ENCODE peak calls at places on chromosomes 7 and 10, in ten cellular contexts. R is HepG2, Y is ovary, I is prostate gland, H is sigmoid colon, A is transverse colon, E is IMR-90, T is tibial nerve, F is adrenal gland, W is right lobe of liver. V is an unnamed sample.

GRCh38 chr7:81285142-81285871 is 366.5 kb upstream of the SEMA3C start:
- DNase-seq in W (no peak), F (no peak), I (no peak), Y (no peak), E (peak), T (no peak), H (no peak), R (no peak), A (no peak), V (no peak)

GRCh38 chr7:18345641-18346234 is 149.8 kb upstream of the HDAC9 start:
- DNase-seq in R (peak), H (no peak), W (no peak), Y (peak), A (peak), E (peak), I (peak), T (peak), F (no peak), V (no peak)

GRCh38 chr7:24786941-24787340 is 29.7 kb upstream of the GSDME start:
- DNase-seq in A (no peak), R (no peak), W (no peak), H (no peak), Y (no peak), F (peak), E (peak), T (no peak), I (no peak), V (no peak)

GRCh38 chr10:34075269-34075926 is 739.7 kb downstream of the PARD3 start:
- DNase-seq in A (no peak), T (no peak), Y (no peak), H (peak), R (peak), F (no peak), E (no peak), I (peak), W (peak), V (no peak)

GRCh38 chr7:98878365-98879197 is at the start of gene TRRAP:
- DNase-seq in R (peak), A (peak), F (peak), T (peak), I (peak), W (peak), E (peak), Y (peak), H (peak), V (peak)

GRCh38 chr10:22420787-22421517 is 75.7 kb downstream of the SPAG6 start:
- DNase-seq in E (peak), I (no peak), F (no peak), W (no peak), R (no peak), A (no peak), T (no peak), H (no peak), Y (no peak), V (no peak)

GRCh38 chr7:123864438-123864837 is 19.5 kb downstream of the HYAL4 start:
- DNase-seq in R (no peak), T (no peak), W (no peak), E (no peak), A (peak), F (no peak), I (no peak), Y (no peak), H (no peak), V (no peak)

GRCh38 chr10:87734987-87735827 is 75.5 kb downstream of the PAPSS2 start:
- DNase-seq in H (no peak), I (no peak), Y (peak), F (no peak), T (peak), E (peak), R (peak), A (no peak), W (no peak), V (peak)

GRCh38 chr10:99266383-99266782 is 30.7 kb upstream of the HPSE2 start:
- DNase-seq in E (no peak), H (no peak), W (no peak), R (no peak), A (no peak), Y (no peak), F (no peak), I (peak), T (no peak), V (no peak)

GRCh38 chr7:36291387-36292316 is 98.0 kb upstream of the ANLN start:
- DNase-seq in E (peak), R (peak), A (peak), Y (peak), H (peak), W (peak), F (peak), I (peak), T (peak), V (peak)
- TF ChIP-seq POLR2A in E (peak), R (no peak), A (peak), Y (no peak), H (no peak), W (no peak), F (peak), I (no peak), T (no peak), V (no peak)

DNA sequence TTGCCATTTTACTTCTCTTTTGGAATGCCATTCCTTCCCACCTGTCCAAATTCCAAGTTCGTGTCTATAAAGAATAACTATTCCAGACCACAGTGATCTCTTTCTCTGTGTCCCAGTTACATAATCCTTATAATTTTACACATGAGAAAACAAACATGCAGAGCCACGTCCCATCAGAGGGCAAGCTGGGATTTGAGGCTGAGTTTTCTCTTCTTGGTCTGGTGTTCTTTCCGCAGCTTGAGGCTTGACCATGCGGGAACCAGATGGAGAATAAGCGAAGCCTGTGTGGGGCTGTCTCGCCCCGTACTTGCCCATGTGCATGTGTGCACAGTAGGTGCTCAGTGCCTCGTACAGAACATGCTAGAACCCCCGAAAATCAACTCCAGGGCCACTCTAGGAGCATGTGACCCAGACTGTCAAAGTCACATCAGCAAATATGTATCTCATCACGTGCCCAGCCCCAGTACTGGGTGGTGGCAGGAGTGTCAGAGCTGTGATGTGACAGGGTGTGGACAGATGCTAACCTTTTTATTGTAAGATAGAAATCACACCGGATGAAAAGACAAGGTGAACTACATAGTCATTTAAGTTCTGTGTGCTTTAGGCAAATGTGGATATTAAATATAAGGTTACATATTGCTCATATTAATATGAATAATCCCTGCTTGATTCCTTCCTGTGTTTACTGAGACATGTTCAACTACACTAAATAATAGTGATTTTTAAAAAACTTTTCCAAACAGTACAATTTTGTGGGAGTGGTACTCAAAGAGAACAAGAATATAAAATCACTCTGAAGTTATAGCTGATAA is 3.2 kb downstream of the INSIG1 start:
- DNase-seq in T (no peak), Y (no peak), I (no peak), E (no peak), F (no peak), R (no peak), A (no peak), W (peak), H (no peak), V (no peak)
- H3K4me3 ChIP-seq in T (no peak), Y (no peak), I (no peak), E (no peak), F (no peak), R (no peak), A (no peak), W (peak), H (peak), V (no peak)

GRCh38 chr10:132790470-132790869 is 4.5 kb upstream of the NKX6-2 start:
- DNase-seq in T (no peak), H (no peak), I (no peak), A (no peak), E (no peak), R (no peak), W (no peak), Y (no peak), F (no peak), V (no peak)
- TF ChIP-seq POLR2A in T (no peak), H (no peak), I (no peak), A (no peak), E (no peak), R (no peak), W (no peak), Y (no peak), F (no peak), V (no peak)

GRCh38 chr7:143069912-143070500 is 17.9 kb downstream of the OR6V1 start:
- DNase-seq in A (no peak), W (no peak), Y (no peak), F (no peak), R (no peak), H (no peak), E (no peak), T (no peak), I (no peak), V (no peak)

GRCh38 chr7:143073556-143073955 is 21.4 kb downstream of the OR6V1 start:
- DNase-seq in R (no peak), F (no peak), T (no peak), H (no peak), E (no peak), I (no peak), Y (no peak), W (no peak), A (no peak), V (no peak)

GRCh38 chr7:143068446-143068845 is 16.3 kb downstream of the OR6V1 start:
- DNase-seq in Y (no peak), I (no peak), T (no peak), E (no peak), H (no peak), A (no peak), W (no peak), R (no peak), F (no peak), V (no peak)

DNA sequence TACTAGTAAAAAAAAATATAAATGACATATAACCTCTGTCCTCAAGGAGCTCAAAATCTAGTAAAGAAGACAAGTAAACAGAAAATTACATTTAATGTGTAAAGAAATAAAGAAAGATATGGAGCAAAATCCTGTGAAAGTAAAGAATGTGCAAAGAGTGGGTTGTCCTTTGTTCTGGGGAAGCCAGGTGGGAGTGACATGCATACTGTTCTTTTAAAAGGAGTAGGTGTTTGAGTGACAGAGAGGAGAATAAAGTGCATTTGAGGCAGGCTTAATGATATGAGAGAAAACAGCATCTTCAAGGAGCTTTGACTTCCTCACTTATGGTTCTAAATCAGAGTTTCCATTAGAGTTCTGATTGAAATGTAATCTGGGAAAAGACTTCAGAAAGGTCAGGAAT is 22.0 kb downstream of the OR6V1 start:
- DNase-seq in E (no peak), H (no peak), R (no peak), W (no peak), T (no peak), I (no peak), F (no peak), A (no peak), Y (no peak), V (no peak)
- H3K4me3 ChIP-seq in E (no peak), H (no peak), R (no peak), W (no peak), T (no peak), I (no peak), F (no peak), A (no peak), Y (no peak), V (no peak)

GRCh38 chr7:121302214-121302745 is 26.5 kb upstream of the WNT16 start:
- DNase-seq in H (no peak), T (no peak), Y (no peak), W (no peak), A (no peak), F (no peak), R (no peak), E (peak), I (no peak), V (no peak)
- TF ChIP-seq POLR2A in H (no peak), T (no peak), Y (no peak), W (no peak), A (no peak), F (no peak), R (no peak), E (peak), I (no peak), V (no peak)

GRCh38 chr10:682931-683447 is 6.5 kb downstream of the DIP2C start:
- DNase-seq in W (no peak), H (no peak), T (no peak), F (no peak), Y (no peak), R (no peak), E (no peak), A (no peak), I (no peak), V (no peak)

GRCh38 chr10:685613-686012 is 3.9 kb downstream of the DIP2C start:
- DNase-seq in W (no peak), A (no peak), I (no peak), T (no peak), H (no peak), E (no peak), R (no peak), Y (no peak), F (no peak), V (no peak)

GRCh38 chr10:686155-686931 is 3.1 kb downstream of the DIP2C start:
- DNase-seq in T (no peak), I (no peak), A (no peak), E (no peak), Y (no peak), W (no peak), F (no peak), H (no peak), R (no peak), V (no peak)

GRCh38 chr10:681670-682318 is 7.7 kb downstream of the DIP2C start:
- DNase-seq in I (no peak), R (peak), T (no peak), Y (no peak), F (no peak), W (no peak), A (no peak), E (peak), H (no peak), V (no peak)

DNA sequence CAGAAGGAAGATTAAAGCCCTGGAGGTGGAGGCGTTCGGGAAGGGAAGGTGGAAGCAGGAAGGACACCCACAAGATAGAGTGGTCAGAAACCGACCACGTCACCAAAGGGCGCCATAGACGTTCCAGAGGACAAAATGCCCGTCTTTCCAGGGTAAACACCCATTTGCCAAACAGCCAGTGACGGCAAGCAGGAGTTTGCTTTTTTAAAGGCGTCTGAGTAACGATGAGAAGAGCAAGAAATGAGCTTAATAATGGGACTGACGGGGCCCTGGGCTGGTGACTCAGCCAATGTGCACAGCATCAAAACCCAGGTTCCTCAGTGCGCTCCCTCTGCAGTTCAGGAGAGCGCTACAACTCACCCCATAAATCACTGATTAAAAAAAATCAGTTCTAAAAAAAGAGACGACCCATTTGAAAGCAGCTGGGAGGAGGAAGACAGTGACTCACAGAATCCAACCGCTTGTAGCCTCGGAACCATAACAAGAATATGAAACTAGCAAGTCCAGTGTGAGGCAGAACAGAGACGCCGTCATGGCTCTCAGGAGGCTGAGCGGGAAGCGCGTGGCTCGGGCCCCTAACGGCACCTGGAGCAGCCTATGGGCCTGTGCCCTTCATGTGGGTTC is 5.9 kb downstream of the DIP2C start:
- DNase-seq in I (no peak), T (no peak), R (no peak), Y (no peak), E (peak), H (peak), F (peak), W (no peak), A (no peak), V (no peak)
- H3K4me3 ChIP-seq in I (no peak), T (peak), R (no peak), Y (peak), E (peak), H (peak), F (peak), W (no peak), A (no peak), V (peak)

DNA sequence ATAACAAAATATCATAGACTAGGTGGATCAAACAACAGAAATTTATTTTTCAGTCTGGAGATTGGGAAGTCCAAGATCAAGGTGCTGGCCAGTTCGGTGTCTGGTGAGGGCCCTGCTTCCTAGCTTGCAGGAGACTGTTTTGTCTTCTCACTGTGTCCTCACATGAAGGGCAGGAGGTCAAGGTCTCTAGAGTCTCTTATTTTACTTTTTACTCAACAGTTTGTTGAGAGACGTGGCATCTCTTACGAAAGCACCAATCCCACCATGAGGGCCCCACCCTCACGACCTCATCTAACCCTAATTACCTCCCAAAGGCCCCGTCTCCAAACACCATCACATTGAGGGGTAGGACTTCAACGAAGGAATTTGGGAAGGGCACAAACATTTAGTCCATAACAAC is 41.2 kb upstream of the SORBS1 start:
- DNase-seq in R (peak), E (no peak), Y (no peak), H (no peak), W (no peak), T (no peak), A (no peak), I (no peak), F (no peak), V (no peak)
- TF ChIP-seq POLR2A in R (no peak), E (no peak), Y (no peak), H (no peak), W (no peak), T (no peak), A (no peak), I (no peak), F (no peak), V (no peak)

DNA sequence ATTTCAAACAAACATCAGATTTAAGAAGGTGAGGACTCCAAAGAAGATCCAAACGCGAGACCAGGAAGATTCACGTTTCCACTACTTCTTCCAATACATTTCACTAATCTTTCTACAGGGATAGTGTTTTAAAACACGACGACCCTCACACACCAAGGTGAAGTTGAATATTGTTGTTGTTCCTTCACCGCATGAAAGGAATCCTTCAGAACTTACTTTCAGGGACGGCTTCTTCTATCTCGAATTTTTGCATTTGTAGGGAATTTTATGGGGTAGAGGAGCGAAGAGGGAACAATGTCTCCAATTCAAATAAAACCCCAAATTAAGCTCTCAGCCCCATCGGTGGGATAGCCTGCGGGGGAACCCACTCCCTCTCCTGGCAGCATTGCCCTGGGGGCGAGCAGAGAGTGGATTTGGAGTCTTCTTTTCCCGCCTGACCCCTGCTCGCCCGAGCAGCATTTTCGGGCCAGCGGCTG is 1.5 kb upstream of the GATA3 start:
- DNase-seq in R (no peak), F (no peak), I (no peak), E (no peak), T (no peak), A (no peak), H (no peak), Y (no peak), W (no peak), V (no peak)
- H3K4me3 ChIP-seq in R (no peak), F (peak), I (no peak), E (no peak), T (no peak), A (no peak), H (peak), Y (no peak), W (no peak), V (peak)

V was measured in heart left ventricle.